ENCODE peak calls at places on chromosomes 13 and 19, in seven cellular contexts. L, E, K, D, W, Z and H are unnamed samples.

GRCh38 chr19:42003506-42004294 is 9.7 kb upstream of the ATP1A3 start:
- DNase-seq in Z (no peak), E (no peak), L (no peak), K (no peak), W (no peak), D (no peak), H (no peak)

GRCh38 chr13:109645831-109646230 is 140.6 kb downstream of the IRS2 start:
- DNase-seq in W (no peak), K (no peak), D (no peak), Z (no peak), L (no peak), E (no peak), H (no peak)

GRCh38 chr19:35529241-35530218 is 1.4 kb upstream of the SBSN start:
- DNase-seq in E (no peak), K (no peak), W (no peak), L (no peak), D (no peak), Z (no peak), H (no peak)

GRCh38 chr19:18932216-18932841 is 8.7 kb downstream of the HOMER3 start:
- DNase-seq in E (peak; percentile 88), Z (peak; percentile 78), L (peak; percentile 80), W (no peak), K (peak; percentile 48), D (peak; percentile 19), H (peak; percentile 25)

GRCh38 chr13:95494082-95494681 is 58.3 kb upstream of the CLDN10 start:
- DNase-seq in K (peak; percentile 75), Z (no peak), W (peak; percentile 28), D (no peak), L (no peak), E (peak; percentile 67), H (peak; percentile 91)

GRCh38 chr19:6103217-6103644 is 7.1 kb downstream of the RFX2 start:
- DNase-seq in W (peak; percentile 95), E (peak; percentile 41), D (no peak), K (no peak), L (peak; percentile 98), Z (no peak), H (no peak)

GRCh38 chr19:15902254-15902653 is 4.4 kb upstream of the CYP4F2 start:
- DNase-seq in K (no peak), E (no peak), W (no peak), L (no peak), Z (no peak), D (no peak), H (no peak)

GRCh38 chr19:8515317-8515716 is 1.4 kb upstream of the ZNF414 start:
- DNase-seq in Z (peak; percentile 75), K (no peak), E (no peak), L (no peak), W (no peak), D (no peak), H (no peak)

GRCh38 chr19:38401148-38401547 is 1.7 kb upstream of the FAM98C start:
- DNase-seq in D (no peak), L (no peak), W (no peak), K (peak; percentile 69), E (no peak), Z (no peak), H (no peak)

GRCh38 chr13:45229172-45229571 is 28.3 kb upstream of the KCTD4 start:
- DNase-seq in D (no peak), L (no peak), W (no peak), E (no peak), K (no peak), Z (no peak), H (no peak)

GRCh38 chr19:35194022-35194984 is 34.2 kb downstream of the FAM187B start:
- DNase-seq in E (no peak), D (no peak), L (no peak), K (no peak), W (no peak), Z (no peak), H (no peak)

GRCh38 chr19:45097776-45098520 is 5.0 kb downstream of the PPP1R37 start:
- DNase-seq in Z (no peak), W (peak; percentile 73), D (peak; percentile 30), K (peak; percentile 83), E (no peak), L (no peak), H (no peak)

GRCh38 chr19:15161028-15161984 is 39.5 kb downstream of the NOTCH3 start:
- DNase-seq in L (no peak), K (peak; percentile 64), W (no peak), E (no peak), Z (no peak), D (no peak), H (no peak)

GRCh38 chr13:43232144-43232840 is 208.9 kb downstream of the DNAJC15 start:
- DNase-seq in K (no peak), Z (no peak), W (no peak), L (no peak), E (no peak), D (no peak), H (no peak)

GRCh38 chr13:80571346-80572307 is 230.7 kb upstream of the SPRY2 start:
- DNase-seq in E (no peak), D (no peak), W (no peak), K (no peak), L (no peak), Z (no peak), H (no peak)

GRCh38 chr19:50673118-50673517 is 23.9 kb downstream of the C19orf81 start:
- DNase-seq in W (no peak), D (no peak), L (no peak), K (no peak), E (no peak), Z (no peak), H (no peak)

GRCh38 chr19:49499030-49499670 is 2.9 kb downstream of the RPS11 start:
- DNase-seq in L (no peak), K (no peak), Z (no peak), D (no peak), E (no peak), W (no peak), H (no peak)

GRCh38 chr19:44529541-44529940 is at the start of gene CEACAM20:
- DNase-seq in L (no peak), E (no peak), W (no peak), Z (no peak), K (no peak), D (no peak), H (no peak)

GRCh38 chr13:25112856-25113255 is 16.9 kb downstream of the PABPC3 start:
- DNase-seq in E (no peak), K (no peak), W (no peak), Z (no peak), L (no peak), D (no peak), H (no peak)

GRCh38 chr13:99572921-99573320 is 71.6 kb downstream of the TM9SF2 start:
- DNase-seq in E (no peak), W (no peak), L (no peak), Z (no peak), K (no peak), D (no peak), H (no peak)

GRCh38 chr19:45451181-45451849 is 16.5 kb upstream of the FOSB start:
- DNase-seq in D (no peak), K (no peak), Z (peak; percentile 86), E (peak; percentile 54), W (no peak), L (peak; percentile 79), H (no peak)

GRCh38 chr19:3818479-3818878 is 32.3 kb upstream of the MATK start:
- DNase-seq in K (no peak), W (peak; percentile 13), L (no peak), D (no peak), Z (no peak), E (no peak), H (no peak)

GRCh38 chr19:49474545-49474930 is 523 bp downstream of the FLT3LG start:
- DNase-seq in D (no peak), E (no peak), L (no peak), W (no peak), K (no peak), Z (no peak), H (no peak)

GRCh38 chr13:86464193-86464592 is 665.0 kb upstream of the SLITRK6 start:
- DNase-seq in E (no peak), W (no peak), Z (no peak), K (peak; percentile 4), D (no peak), L (no peak), H (no peak)

GRCh38 chr13:100895656-100896055 is 221.1 kb upstream of the TMTC4 start:
- DNase-seq in K (no peak), D (no peak), L (no peak), Z (no peak), E (no peak), W (no peak), H (no peak)

GRCh38 chr13:75705395-75705794 is 69.3 kb downstream of the LMO7 start:
- DNase-seq in W (peak; percentile 49), Z (no peak), K (peak; percentile 91), L (no peak), D (no peak), E (no peak), H (no peak)

GRCh38 chr19:1961545-1961878 is 20.5 kb downstream of the CSNK1G2 start:
- DNase-seq in Z (no peak), K (no peak), L (no peak), D (no peak), W (no peak), E (no peak), H (no peak)

GRCh38 chr19:14149509-14149994 is 13.2 kb upstream of the ASF1B start:
- DNase-seq in K (no peak), W (no peak), Z (peak; percentile 69), L (peak; percentile 76), E (peak; percentile 65), D (peak; percentile 56), H (no peak)

GRCh38 chr13:68697551-68697950 is 1410.1 kb upstream of the ATXN8OS start:
- DNase-seq in Z (no peak), K (no peak), L (no peak), E (no peak), W (no peak), D (no peak), H (no peak)

GRCh38 chr19:38945562-38946228 is 15.0 kb downstream of the MRPS12 start:
- DNase-seq in Z (peak; percentile 33), W (no peak), K (no peak), D (no peak), L (no peak), E (no peak), H (no peak)

GRCh38 chr19:37114001-37114400 is 35.8 kb downstream of the ZNF420 start:
- DNase-seq in D (no peak), L (no peak), W (no peak), K (no peak), E (no peak), Z (no peak), H (no peak)

GRCh38 chr19:46901701-46902401 is 41.1 kb downstream of the ARHGAP35 start:
- DNase-seq in E (no peak), Z (no peak), L (no peak), W (no peak), D (no peak), K (no peak), H (no peak)

GRCh38 chr19:34731019-34731829 is 2.8 kb upstream of the ZNF181 start:
- DNase-seq in D (no peak), W (no peak), K (no peak), E (no peak), L (no peak), Z (no peak), H (no peak)

GRCh38 chr19:40663712-40664692 is 26.4 kb downstream of the NUMBL start:
- DNase-seq in L (no peak), K (no peak), D (no peak), Z (peak; percentile 59), E (no peak), W (no peak), H (no peak)

GRCh38 chr13:32019612-32020233 is 11.9 kb upstream of the FRY start:
- DNase-seq in K (peak; percentile 50), E (peak; percentile 71), D (no peak), L (no peak), W (no peak), Z (no peak), H (peak; percentile 86)